ENCODE peak calls at places on chromosomes 6 and 20, in seven cellular contexts. W is GM23248, R is PC-9, J is hepatocyte, F is HCT116, C is MM.1S, T is PC-3. A is an unnamed sample.

GRCh38 chr6:105372142-105372861 is 30.6 kb downstream of the PREP start:
- DNase-seq in T (no peak), W (no peak), F (no peak), R (no peak), C (no peak), J (peak; percentile 29), A (no peak)

GRCh38 chr6:156449128-156449527 is 328.1 kb upstream of the ARID1B start:
- DNase-seq in R (no peak), J (no peak), W (no peak), F (no peak), T (no peak), C (no peak), A (no peak)

GRCh38 chr6:63573899-63574553 is 1.7 kb downstream of the LOC128125822 start:
- DNase-seq in C (peak; percentile 59), R (peak; percentile 59), J (peak; percentile 80), T (peak; percentile 62), W (peak; percentile 75), F (peak; percentile 62), A (peak; percentile 84)

GRCh38 chr20:38973546-38974120 is 11.5 kb downstream of the DHX35 start:
- DNase-seq in F (no peak), T (peak; percentile 40), W (peak; percentile 62), J (no peak), R (no peak), C (no peak), A (no peak)

GRCh38 chr6:112017169-112017568 is 36.7 kb upstream of the CCN6 start:
- DNase-seq in R (no peak), T (no peak), C (no peak), F (no peak), W (no peak), J (no peak), A (no peak)

GRCh38 chr6:111423960-111424846 is 58.8 kb downstream of the REV3L start:
- DNase-seq in C (no peak), W (peak; percentile 21), R (no peak), T (peak; percentile 65), J (no peak), F (no peak), A (no peak)

GRCh38 chr20:17504326-17504897 is 26.8 kb downstream of the BFSP1 start:
- DNase-seq in R (no peak), F (no peak), C (peak; percentile 11), J (no peak), W (no peak), T (no peak), A (peak; percentile 30)

GRCh38 chr6:129730477-129731165 is 20.6 kb upstream of the ARHGAP18 start:
- DNase-seq in R (peak; percentile 50), W (peak; percentile 37), T (peak; percentile 61), J (peak; percentile 43), F (no peak), C (peak; percentile 76), A (peak; percentile 52)

GRCh38 chr20:2114990-2115681 is 13.5 kb downstream of the STK35 start:
- DNase-seq in F (no peak), T (peak; percentile 71), J (peak; percentile 24), W (peak; percentile 9), C (no peak), R (peak; percentile 60), A (no peak)

GRCh38 chr6:135909737-135910387 is 58.4 kb downstream of the PDE7B start:
- DNase-seq in J (peak; percentile 73), T (peak; percentile 74), C (peak; percentile 91), W (peak; percentile 57), F (peak; percentile 76), R (peak; percentile 46), A (peak; percentile 92)

GRCh38 chr6:145866449-145867401 is 52.1 kb upstream of the FBXO30 start:
- DNase-seq in T (no peak), W (no peak), R (no peak), J (no peak), C (peak; percentile 46), F (no peak), A (no peak)

GRCh38 chr20:50690979-50691584 is at the start of gene RIPOR3:
- DNase-seq in J (peak; percentile 19), T (no peak), C (no peak), F (no peak), R (peak; percentile 4), W (peak; percentile 60), A (peak; percentile 64)

GRCh38 chr20:61733891-61734732 is 331.6 kb downstream of the TAF4 start:
- DNase-seq in J (no peak), R (no peak), F (no peak), C (no peak), W (no peak), T (no peak), A (no peak)

GRCh38 chr6:89433637-89434499 is 916 bp downstream of the ANKRD6 start:
- DNase-seq in C (peak; percentile 36), T (no peak), J (peak; percentile 56), R (no peak), W (peak; percentile 20), F (no peak), A (peak; percentile 66)
- TF ChIP-seq EZH2 in C (no peak), T (no peak), J (no peak), R (no peak), W (peak; percentile 64), F (no peak), A (no peak)

GRCh38 chr20:37233471-37234253 is 28.0 kb downstream of the GHRH start:
- DNase-seq in T (no peak), R (no peak), W (no peak), F (no peak), C (no peak), J (no peak), A (no peak)
- H3K9me2 ChIP-seq in T (no peaks in the 10 kb centered on the region), R (no peaks in the 10 kb centered on the region), W (no peaks in the 10 kb centered on the region), F (no peaks in the 10 kb centered on the region), C (no peaks in the 10 kb centered on the region), J (no peaks in the 10 kb centered on the region), A (no peaks in the 10 kb centered on the region)

GRCh38 chr20:58515240-58516212 is at the start of gene APCDD1L:
- DNase-seq in T (peak; percentile 89), F (no peak), W (peak; percentile 87), R (peak; percentile 76), C (no peak), J (no peak), A (peak; percentile 78)

GRCh38 chr20:58514321-58515239 is 619 bp downstream of the APCDD1L start:
- DNase-seq in T (no peak), R (no peak), F (no peak), W (peak; percentile 56), J (no peak), C (no peak), A (peak; percentile 69)

GRCh38 chr20:58511861-58512260 is 3.3 kb downstream of the APCDD1L start:
- DNase-seq in W (peak; percentile 39), F (no peak), R (no peak), J (no peak), T (no peak), C (no peak), A (no peak)

GRCh38 chr20:58512808-58513552 is 2.2 kb downstream of the APCDD1L start:
- DNase-seq in J (no peak), W (peak; percentile 17), C (no peak), F (no peak), R (no peak), T (no peak), A (peak; percentile 27)

GRCh38 chr20:58513580-58514285 is 1.5 kb downstream of the APCDD1L start:
- DNase-seq in C (no peak), W (no peak), J (no peak), R (no peak), T (no peak), F (no peak), A (no peak)
- TF ChIP-seq EZH2 in C (no peak), W (no peak), J (no peak), R (no peak), T (no peak), F (no peak), A (no peak)

GRCh38 chr6:117538615-117539014 is 56.1 kb downstream of the DCBLD1 start:
- DNase-seq in R (no peak), J (no peak), C (peak; percentile 86), T (peak; percentile 21), W (no peak), F (no peak), A (no peak)
- H3K9me2 ChIP-seq in R (peaks cover 3% of the 10 kb centered on the region), J (no peaks in the 10 kb centered on the region), C (no peaks in the 10 kb centered on the region), T (no peaks in the 10 kb centered on the region), W (no peaks in the 10 kb centered on the region), F (no peaks in the 10 kb centered on the region), A (no peaks in the 10 kb centered on the region)

GRCh38 chr6:99588618-99589289 is 17.9 kb upstream of the PRDM13 start:
- DNase-seq in F (no peak), W (peak; percentile 77), J (peak; percentile 83), R (no peak), T (peak; percentile 67), C (peak; percentile 88), A (peak; percentile 93)
- TF ChIP-seq EZH2 in F (no peak), W (peak; percentile 65), J (peak; percentile 80), R (peak; percentile 37), T (no peak), C (no peak), A (peak; percentile 85)